ENCODE peak calls at places on chromosome 14, in eight cellular contexts. B, D, Y, O, L, M, T and N are unnamed samples.

GRCh38 chr14:54901380-54902142 is 1.1 kb downstream of the GCH1 start:
- DNase-seq in B (no peak), D (peak; percentile 40), Y (no peak), O (no peak), L (no peak), M (peak; percentile 24), T (no peak), N (no peak)

GRCh38 chr14:101061411-101062064 is 158.0 kb upstream of the RTL1 start:
- DNase-seq in B (no peak), D (no peak), Y (no peak), O (no peak), L (no peak), M (no peak), T (no peak), N (no peak)

GRCh38 chr14:99674776-99675175 is 9.3 kb upstream of the CYP46A1 start:
- DNase-seq in B (no peak), D (no peak), Y (no peak), O (no peak), L (peak; percentile 28), M (no peak), T (no peak), N (no peak)

GRCh38 chr14:65069874-65070709 is 32.2 kb downstream of the MAX start:
- DNase-seq in B (no peak), D (no peak), Y (no peak), O (peak; percentile 92), L (no peak), M (no peak), T (no peak), N (no peak)

GRCh38 chr14:64880382-64881121 is 845 bp upstream of the SPTB start:
- DNase-seq in B (peak; percentile 18), D (peak; percentile 86), Y (no peak), O (peak; percentile 45), L (peak; percentile 76), M (peak; percentile 68), T (peak; percentile 49), N (peak; percentile 90)

GRCh38 chr14:67773844-67774377 is 42.5 kb downstream of the ZFYVE26 start:
- DNase-seq in B (no peak), D (no peak), Y (no peak), O (no peak), L (no peak), M (no peak), T (no peak), N (no peak)

GRCh38 chr14:73058923-73059311 is 583 bp downstream of the RBM25 start:
- DNase-seq in B (no peak), D (peak; percentile 48), Y (no peak), O (no peak), L (no peak), M (no peak), T (peak; percentile 31), N (peak; percentile 65)

GRCh38 chr14:104580961-104581360 is 1.4 kb downstream of the C14orf180 start:
- DNase-seq in B (no peak), D (no peak), Y (no peak), O (no peak), L (peak; percentile 89), M (no peak), T (peak; percentile 84), N (no peak)

GRCh38 chr14:78673845-78674244 is 503.7 kb downstream of the NRXN3 start:
- DNase-seq in B (no peak), D (peak; percentile 8), Y (no peak), O (no peak), L (no peak), M (no peak), T (no peak), N (peak; percentile 50)

GRCh38 chr14:40485688-40486087 is 1053.5 kb upstream of the FBXO33 start:
- DNase-seq in B (no peak), D (no peak), Y (no peak), O (no peak), L (no peak), M (no peak), T (no peak), N (no peak)

GRCh38 chr14:101252443-101253214 is 308.7 kb upstream of the DIO3 start:
- DNase-seq in B (no peak), D (no peak), Y (no peak), O (no peak), L (no peak), M (no peak), T (no peak), N (peak; percentile 36)

GRCh38 chr14:77053046-77053841 is 24.7 kb upstream of the IRF2BPL start:
- DNase-seq in B (peak; percentile 57), D (peak; percentile 88), Y (no peak), O (no peak), L (peak; percentile 92), M (peak; percentile 84), T (peak; percentile 80), N (peak; percentile 95)

GRCh38 chr14:59028476-59029202 is 159.8 kb upstream of the DAAM1 start:
- DNase-seq in B (no peak), D (peak; percentile 81), Y (peak; percentile 93), O (peak; percentile 61), L (peak; percentile 73), M (peak; percentile 56), T (peak; percentile 51), N (peak; percentile 79)

GRCh38 chr14:103519837-103520212 is 2.8 kb downstream of the CKB start:
- DNase-seq in B (no peak), D (no peak), Y (no peak), O (no peak), L (peak; percentile 82), M (peak; percentile 1), T (peak; percentile 40), N (no peak)

GRCh38 chr14:70052990-70053389 is 135.8 kb downstream of the SLC8A3 start:
- DNase-seq in B (no peak), D (peak; percentile 86), Y (no peak), O (no peak), L (peak; percentile 43), M (peak; percentile 41), T (no peak), N (peak; percentile 81)

GRCh38 chr14:38150075-38150474 is 57.6 kb upstream of the SSTR1 start:
- DNase-seq in B (no peak), D (no peak), Y (no peak), O (no peak), L (no peak), M (no peak), T (no peak), N (no peak)

GRCh38 chr14:91872517-91873470 is 5.5 kb upstream of the TC2N start:
- DNase-seq in B (no peak), D (no peak), Y (peak; percentile 32), O (no peak), L (peak; percentile 93), M (peak; percentile 25), T (peak; percentile 72), N (peak; percentile 46)